ENCODE peak calls at places on chromosomes 7 and 10, in nine cellular contexts. One of them, this sample, is unnamed.

GRCh38 chr7:66626236-66626957 is 2.3 kb upstream of the KCTD7 start:
- DNase-seq in psoas muscle: no peak
- DNase-seq in cerebellar nuclear complex: no peak
- DNase-seq in occipital lobe: no peak
- DNase-seq in COR-L47: no peak
- DNase-seq in transverse colon: no peak
- DNase-seq in Panc1: no peak
- DNase-seq in anterior cingulate cortex: no peak
- DNase-seq in GM20000: no peak
- DNase-seq in this sample: no peak

GRCh38 chr7:37270109-37270508 is 178.6 kb downstream of the ELMO1 start:
- DNase-seq in occipital lobe: no peak
- DNase-seq in COR-L47: no peak
- DNase-seq in cerebellar nuclear complex: no peak
- DNase-seq in GM20000: no peak
- DNase-seq in Panc1: no peak
- DNase-seq in transverse colon: no peak
- DNase-seq in anterior cingulate cortex: no peak
- DNase-seq in psoas muscle: no peak
- DNase-seq in this sample: no peak

GRCh38 chr10:117226813-117227451 is 14.0 kb upstream of the SLC18A2 start:
- DNase-seq in psoas muscle: no peak
- DNase-seq in COR-L47: peak
- DNase-seq in transverse colon: peak
- DNase-seq in occipital lobe: no peak
- DNase-seq in cerebellar nuclear complex: no peak
- DNase-seq in anterior cingulate cortex: no peak
- DNase-seq in GM20000: peak
- DNase-seq in Panc1: no peak
- DNase-seq in this sample: no peak

GRCh38 chr7:85749715-85750453 is 563.0 kb upstream of the SEMA3D start:
- DNase-seq in occipital lobe: no peak
- DNase-seq in anterior cingulate cortex: no peak
- DNase-seq in Panc1: no peak
- DNase-seq in GM20000: no peak
- DNase-seq in COR-L47: no peak
- DNase-seq in transverse colon: no peak
- DNase-seq in psoas muscle: no peak
- DNase-seq in cerebellar nuclear complex: no peak
- DNase-seq in this sample: no peak

GRCh38 chr7:50213622-50214017 is 90.9 kb upstream of the IKZF1 start:
- DNase-seq in psoas muscle: no peak
- DNase-seq in transverse colon: no peak
- DNase-seq in anterior cingulate cortex: no peak
- DNase-seq in occipital lobe: no peak
- DNase-seq in Panc1: no peak
- DNase-seq in GM20000: no peak
- DNase-seq in cerebellar nuclear complex: no peak
- DNase-seq in COR-L47: no peak
- DNase-seq in this sample: no peak

GRCh38 chr7:91351374-91351773 is 87.1 kb downstream of the FZD1 start:
- DNase-seq in transverse colon: no peak
- DNase-seq in occipital lobe: no peak
- DNase-seq in COR-L47: no peak
- DNase-seq in psoas muscle: no peak
- DNase-seq in cerebellar nuclear complex: no peak
- DNase-seq in Panc1: no peak
- DNase-seq in anterior cingulate cortex: no peak
- DNase-seq in GM20000: no peak
- DNase-seq in this sample: no peak

GRCh38 chr7:79401254-79401653 is 52.2 kb downstream of the MAGI2 start:
- DNase-seq in COR-L47: no peak
- DNase-seq in Panc1: no peak
- DNase-seq in psoas muscle: no peak
- DNase-seq in cerebellar nuclear complex: no peak
- DNase-seq in occipital lobe: no peak
- DNase-seq in GM20000: no peak
- DNase-seq in anterior cingulate cortex: no peak
- DNase-seq in transverse colon: no peak
- DNase-seq in this sample: no peak

GRCh38 chr7:22859676-22860290 is 37.1 kb upstream of the TOMM7 start:
- DNase-seq in occipital lobe: no peak
- DNase-seq in Panc1: no peak
- DNase-seq in cerebellar nuclear complex: no peak
- DNase-seq in anterior cingulate cortex: no peak
- DNase-seq in transverse colon: no peak
- DNase-seq in psoas muscle: no peak
- DNase-seq in COR-L47: no peak
- DNase-seq in GM20000: no peak
- DNase-seq in this sample: no peak

GRCh38 chr7:47724335-47724982 is 142.5 kb upstream of the TNS3 start:
- DNase-seq in COR-L47: no peak
- DNase-seq in Panc1: no peak
- DNase-seq in GM20000: no peak
- DNase-seq in anterior cingulate cortex: no peak
- DNase-seq in cerebellar nuclear complex: no peak
- DNase-seq in transverse colon: no peak
- DNase-seq in psoas muscle: no peak
- DNase-seq in occipital lobe: no peak
- DNase-seq in this sample: no peak

This sample was measured in NCI-H1417 treated with DMSO at 0.1 percent for 48 hours.